ENCODE peak calls at places on chromosomes 16 and 17, in six cellular contexts. L is thoracic aorta, M is cardiac muscle cell, N is AG09309, V is DND-41, Y is colonic mucosa. G is an unnamed sample.

GRCh38 chr16:11461595-11461990 is 116.3 kb downstream of the RMI2 start:
- DNase-seq in L (no peak), M (no peak), N (no peak), V (no peak), Y (no peak), G (no peak)

GRCh38 chr17:21199311-21199710 is 14.7 kb downstream of the TMEM11 start:
- DNase-seq in V (no peak), Y (no peak), N (peak), M (peak), L (no peak), G (no peak)

GRCh38 chr17:57806083-57806830 is 43.6 kb downstream of the MRPS23 start:
- DNase-seq in Y (no peak), V (no peak), N (no peak), M (no peak), L (no peak), G (no peak)

GRCh38 chr16:69781118-69781517 is 19.0 kb downstream of the WWP2 start:
- DNase-seq in L (no peak), Y (no peak), M (no peak), N (no peak), V (no peak), G (no peak)

GRCh38 chr16:27154573-27155521 is 48.5 kb upstream of the KDM8 start:
- DNase-seq in Y (peak), N (no peak), M (peak), V (peak), L (no peak), G (peak)

GRCh38 chr17:62067165-62068145 is 2.4 kb upstream of the MED13 start:
- DNase-seq in V (no peak), L (no peak), N (no peak), Y (no peak), M (no peak), G (no peak)

GRCh38 chr17:29973005-29973404 is 31.6 kb downstream of the EFCAB5 start:
- DNase-seq in Y (peak), N (no peak), V (no peak), L (no peak), M (no peak), G (no peak)

GRCh38 chr17:17847102-17847501 is 10.3 kb upstream of the SREBF1 start:
- DNase-seq in M (no peak), Y (no peak), V (no peak), N (no peak), L (no peak), G (no peak)

GRCh38 chr17:74785096-74785980 is 9.2 kb upstream of the NAT9 start:
- DNase-seq in V (no peak), Y (no peak), M (no peak), L (no peak), N (no peak), G (no peak)

GRCh38 chr17:40349477-40350409 is 14.8 kb downstream of the GJD3 start:
- DNase-seq in M (peak), Y (peak), L (no peak), V (no peak), N (no peak), G (no peak)

GRCh38 chr16:12531937-12532336 is 271.8 kb downstream of the CPPED1 start:
- DNase-seq in L (no peak), Y (no peak), M (no peak), V (no peak), N (no peak), G (no peak)

GRCh38 chr17:46736100-46736499 is 82.4 kb downstream of the WNT3 start:
- DNase-seq in V (no peak), Y (no peak), M (no peak), L (no peak), N (no peak), G (no peak)

DNA sequence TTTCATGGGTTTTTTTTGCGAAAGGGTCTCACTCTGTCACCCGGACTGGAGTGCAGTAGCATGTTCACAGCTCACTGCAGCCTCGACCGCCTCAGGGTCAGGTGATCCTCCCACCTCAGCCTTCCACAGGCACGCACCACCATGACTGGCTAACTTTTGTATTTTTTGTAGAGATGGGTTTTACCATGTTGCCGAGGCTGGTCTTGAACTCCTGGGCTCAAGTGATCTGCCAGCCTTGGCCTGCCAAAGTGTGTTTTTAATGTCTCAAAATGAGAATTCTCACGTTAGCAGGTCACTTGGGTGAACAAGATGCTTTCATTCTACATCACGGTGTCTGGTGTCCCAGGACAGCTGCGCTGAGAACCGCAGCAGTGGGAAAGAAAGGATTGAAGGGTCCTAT is 3.2 kb downstream of the FBXO31 start:
- DNase-seq in V (no peak), N (no peak), Y (no peak), L (no peak), M (no peak), G (no peak)
- H3K4me3 ChIP-seq in V (no peak), N (no peak), Y (no peak), L (peak), M (no peak), G (no peak)

DNA sequence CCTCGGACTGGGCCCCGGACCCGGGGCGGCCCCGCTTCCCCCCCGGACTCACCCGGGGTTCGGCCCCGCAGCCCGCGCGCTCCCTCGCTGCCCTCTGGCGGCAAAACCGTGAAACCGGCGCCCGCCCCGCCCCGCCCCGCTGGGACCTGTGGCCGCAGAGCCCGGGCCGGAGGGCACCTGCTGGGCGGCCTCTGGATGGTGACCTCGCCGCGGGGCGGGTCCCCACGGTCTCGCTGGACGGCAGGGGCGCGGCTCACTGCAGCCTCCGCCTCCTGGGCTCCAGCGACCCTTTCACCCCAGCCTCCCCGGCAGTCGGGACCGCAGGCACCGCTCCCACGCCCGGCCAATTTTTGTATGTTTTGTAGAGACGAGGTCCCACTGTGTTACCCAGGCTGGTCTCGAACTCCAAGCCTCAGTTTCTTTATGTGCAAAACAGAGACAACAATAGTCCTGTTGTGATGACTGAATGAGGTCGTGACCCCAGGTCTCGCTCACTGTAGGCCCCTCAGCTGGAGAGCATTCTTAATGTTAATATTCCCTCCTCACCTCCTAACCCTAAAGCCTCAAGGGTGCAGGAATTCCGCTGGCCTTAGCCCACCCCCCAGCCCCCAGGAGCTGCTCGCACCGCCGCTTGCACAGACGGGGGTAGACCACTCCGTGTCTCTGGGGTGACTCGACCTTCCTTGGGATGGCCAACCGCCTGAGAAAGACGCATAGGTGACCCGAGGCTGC is 33.7 kb upstream of the RPH3AL start:
- DNase-seq in M (peak), V (peak), N (no peak), L (no peak), Y (peak), G (peak)
- H3K4me3 ChIP-seq in M (peak), V (peak), N (no peak), L (peak), Y (peak), G (no peak)

GRCh38 chr16:81519298-81520150 is 74.9 kb downstream of the CMIP start:
- DNase-seq in M (no peak), V (no peak), N (no peak), Y (no peak), L (no peak), G (no peak)
- H3K4me3 ChIP-seq in M (no peak), V (no peak), N (no peak), Y (no peak), L (no peak), G (no peak)

GRCh38 chr17:28646039-28646754 is 1.2 kb upstream of the BLTP2 start:
- DNase-seq in L (no peak), M (no peak), Y (peak), V (no peak), N (no peak), G (no peak)
- H3K4me3 ChIP-seq in L (peak), M (peak), Y (no peak), V (peak), N (no peak), G (peak)

GRCh38 chr17:14428640-14429029 is 127.8 kb downstream of the HS3ST3B1 start:
- DNase-seq in Y (no peak), V (peak), L (no peak), M (no peak), N (no peak), G (no peak)
- H3K4me3 ChIP-seq in Y (no peak), V (peak), L (no peak), M (no peak), N (no peak), G (peak)

GRCh38 chr17:7133424-7133823 is 18.8 kb upstream of the ASGR2 start:
- DNase-seq in N (no peak), L (no peak), Y (no peak), V (peak), M (peak), G (peak)
- H3K4me3 ChIP-seq in N (no peak), L (no peak), Y (no peak), V (no peak), M (no peak), G (peak)

GRCh38 chr17:82647593-82648164 is 565 bp downstream of the WDR45B start:
- DNase-seq in N (no peak), L (no peak), M (peak), V (peak), Y (peak), G (peak)
- H3K4me3 ChIP-seq in N (peak), L (peak), M (peak), V (peak), Y (peak), G (peak)

GRCh38 chr16:19876501-19877059 is 8.1 kb downstream of the GPRC5B start:
- DNase-seq in N (no peak), V (no peak), Y (no peak), M (no peak), L (no peak), G (no peak)

GRCh38 chr16:19872935-19873334 is 11.7 kb downstream of the GPRC5B start:
- DNase-seq in M (no peak), V (no peak), N (no peak), Y (no peak), L (no peak), G (no peak)

GRCh38 chr16:19874026-19874425 is 10.6 kb downstream of the GPRC5B start:
- DNase-seq in V (no peak), Y (no peak), L (no peak), M (no peak), N (no peak), G (no peak)

GRCh38 chr16:19875900-19876299 is 8.7 kb downstream of the GPRC5B start:
- DNase-seq in N (no peak), V (no peak), Y (no peak), M (no peak), L (no peak), G (no peak)

GRCh38 chr16:19874816-19875546 is 9.7 kb downstream of the GPRC5B start:
- DNase-seq in Y (no peak), L (no peak), M (no peak), N (no peak), V (no peak), G (no peak)
- H3K4me3 ChIP-seq in Y (no peak), L (no peak), M (no peak), N (no peak), V (no peak), G (no peak)